ENCODE peak calls at places on chromosome 19, in four cellular contexts. H is fibroblast of mammary gland, N is WTC11, J is brain microvascular endothelial cell. M is an unnamed sample.

GRCh38 chr19:33524024-33524664 is 2.6 kb upstream of the PEPD start:
- DNase-seq in H (peak), N (no peak), J (no peak), M (no peak)

GRCh38 chr19:11378319-11379189 is 4.1 kb downstream of the SWSAP1 start:
- DNase-seq in H (peak), N (peak), J (peak), M (no peak)

GRCh38 chr19:1313695-1314613 is 28.3 kb downstream of the EFNA2 start:
- DNase-seq in H (no peak), N (no peak), J (no peak), M (no peak)

GRCh38 chr19:47411101-47411500 is 8.2 kb downstream of the MEIS3 start:
- DNase-seq in H (no peak), N (no peak), J (no peak), M (no peak)

GRCh38 chr19:49151339-49152217 is 3.6 kb downstream of the HRC start:
- DNase-seq in H (peak), N (peak), J (no peak), M (peak)

GRCh38 chr19:38319421-38320258 is at the start of gene KCNK6:
- DNase-seq in H (peak), N (peak), J (no peak), M (peak)

GRCh38 chr19:44700547-44700946 is 1.6 kb downstream of the CEACAM16 start:
- DNase-seq in H (no peak), N (no peak), J (no peak), M (no peak)

GRCh38 chr19:43713208-43713607 is 2.7 kb upstream of the IRGC start:
- DNase-seq in H (no peak), N (no peak), J (no peak), M (no peak)

GRCh38 chr19:8532170-8532569 is 18.2 kb upstream of the ZNF414 start:
- DNase-seq in H (no peak), N (no peak), J (no peak), M (no peak)

GRCh38 chr19:43656436-43656835 is 13.5 kb downstream of the PLAUR start:
- DNase-seq in H (no peak), N (no peak), J (no peak), M (no peak)

GRCh38 chr19:37770985-37771384 is 8.4 kb downstream of the ZNF573 start:
- DNase-seq in H (no peak), N (no peak), J (no peak), M (no peak)

GRCh38 chr19:32542477-32543106 is 38.4 kb upstream of the PDCD5 start:
- DNase-seq in H (no peak), N (no peak), J (no peak), M (no peak)

GRCh38 chr19:47243364-47243775 is 12.4 kb upstream of the BBC3 start:
- DNase-seq in H (no peak), N (no peak), J (no peak), M (no peak)

GRCh38 chr19:23287620-23288019 is 37.4 kb upstream of the ZNF724 start:
- DNase-seq in H (no peak), N (no peak), J (no peak), M (no peak)

GRCh38 chr19:23437901-23438300 is 42.6 kb upstream of the ZNF91 start:
- DNase-seq in H (no peak), N (no peak), J (no peak), M (no peak)

DNA sequence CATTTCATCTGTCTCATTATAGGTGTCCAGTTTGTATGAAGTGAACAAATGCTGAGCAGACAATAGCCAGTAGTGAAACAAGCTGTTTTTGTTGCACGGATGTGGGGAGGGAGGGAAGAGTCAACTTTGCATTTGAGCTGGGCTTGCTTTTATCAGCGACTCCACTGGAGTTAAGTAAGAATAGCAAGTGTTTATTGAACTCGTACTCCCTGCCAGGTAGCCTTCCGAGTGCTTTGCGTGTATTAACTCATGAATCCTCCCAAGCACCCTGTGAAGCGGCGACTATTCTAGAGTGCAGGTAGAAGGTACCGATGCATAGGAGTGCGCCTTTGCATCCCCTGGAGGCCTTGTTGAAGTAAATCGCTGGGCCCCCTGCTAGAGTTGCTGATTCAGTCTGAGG is 4.7 kb upstream of the ZNF444 start:
- DNase-seq in H (no peak), N (peak), J (no peak), M (no peak)
- TF ChIP-seq CTCF in H (no peak), N (no peak), J (no peak), M (no peak)

DNA sequence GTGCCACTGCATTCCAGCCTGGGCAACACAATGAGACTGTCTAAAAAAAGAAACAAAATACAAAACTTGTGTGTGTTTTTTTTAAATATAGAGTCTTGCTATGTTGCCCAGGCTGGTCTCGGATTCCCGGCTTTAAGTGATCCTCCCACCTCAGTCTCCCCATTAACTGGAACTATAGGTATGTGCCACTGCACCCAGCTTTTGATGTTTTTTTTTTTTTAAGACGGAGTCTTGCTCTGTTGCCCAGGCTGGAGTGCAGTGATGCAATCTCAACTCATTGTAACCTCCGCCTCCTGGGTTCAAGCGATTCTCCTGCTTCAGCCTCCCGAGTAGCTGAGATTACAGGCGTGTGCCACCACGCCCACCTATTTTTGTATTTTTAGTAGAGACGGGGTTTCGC is 37.0 kb downstream of the SUGP2 start:
- DNase-seq in H (no peak), N (no peak), J (no peak), M (no peak)
- TF ChIP-seq CTCF in H (no peak), N (no peak), J (no peak), M (no peak)

GRCh38 chr19:6057651-6058365 is 52.5 kb downstream of the RFX2 start:
- DNase-seq in H (no peak), N (no peak), J (no peak), M (no peak)
- TF ChIP-seq CTCF in H (no peak), N (no peak), J (no peak), M (no peak)

DNA sequence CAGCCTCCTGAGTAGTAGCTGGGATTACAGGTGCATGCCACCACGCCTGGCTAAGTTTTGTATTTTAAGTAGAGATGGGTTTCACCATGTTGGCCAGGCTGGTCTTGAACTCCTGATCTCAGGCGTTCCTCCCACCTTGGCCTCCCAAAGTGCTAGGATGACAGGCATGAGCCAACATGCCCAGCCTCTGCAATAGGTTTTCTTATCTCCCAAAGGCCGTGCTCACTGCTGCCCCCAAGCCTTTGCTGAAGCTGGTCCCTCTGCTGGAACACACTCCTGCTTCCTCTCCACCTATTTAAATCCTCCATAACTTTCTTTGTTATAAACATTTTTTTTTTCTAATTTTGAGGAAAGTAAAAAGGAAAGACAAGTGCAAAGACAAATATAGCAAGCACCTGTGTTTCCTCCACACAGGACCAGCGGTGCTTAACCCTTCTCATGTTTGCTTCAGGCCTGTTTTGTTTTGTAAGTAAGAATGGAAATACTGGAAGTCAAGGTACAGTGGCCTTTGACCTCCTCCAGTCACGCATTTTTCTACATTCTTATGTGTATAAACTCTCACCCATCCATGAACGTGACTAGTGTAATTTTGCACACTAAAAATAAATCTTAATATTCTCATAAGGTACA is 14.5 kb upstream of the TNFAIP8L1 start:
- DNase-seq in H (no peak), N (peak), J (no peak), M (no peak)
- TF ChIP-seq CTCF in H (peak), N (no peak), J (peak), M (no peak)

DNA sequence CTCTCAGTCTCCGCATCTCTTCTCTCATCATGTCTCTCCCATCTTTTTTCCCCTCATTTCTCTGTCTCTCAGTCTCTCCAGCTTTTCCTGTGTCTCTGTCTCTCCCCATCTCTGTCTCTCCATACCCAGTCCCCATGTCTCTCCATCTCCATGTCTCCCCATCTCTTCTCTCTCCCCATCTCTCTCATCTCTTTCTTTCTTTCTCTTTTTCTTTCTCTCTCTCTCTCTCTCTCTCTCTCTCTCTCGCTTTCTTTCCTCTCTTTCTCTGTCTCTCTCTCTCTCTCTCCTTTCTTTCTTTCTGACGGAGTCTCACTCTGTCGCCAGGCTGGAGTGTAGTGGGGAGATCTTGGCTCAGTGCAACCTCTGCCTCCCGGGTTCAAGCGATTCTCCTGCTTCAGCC is 12.6 kb upstream of the NFIX start:
- DNase-seq in H (no peak), N (no peak), J (no peak), M (no peak)
- TF ChIP-seq CTCF in H (no peak), N (no peak), J (no peak), M (no peak)

DNA sequence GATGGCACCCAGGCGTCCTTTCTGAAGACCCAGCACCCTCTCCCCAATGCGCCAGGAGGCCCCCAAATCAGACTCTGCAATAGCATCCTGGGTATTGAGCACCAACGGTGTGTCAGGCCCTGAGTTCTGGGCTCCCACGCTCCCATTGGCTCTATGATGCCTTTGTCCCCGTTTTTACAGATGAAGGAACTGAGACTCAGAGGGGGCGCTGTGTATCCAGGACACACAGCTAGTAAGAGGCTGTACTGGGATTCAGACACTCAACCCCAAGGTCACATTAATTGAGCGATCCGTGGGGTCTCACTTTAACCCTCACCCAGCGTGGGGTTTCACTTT is 42.5 kb downstream of the CYP4F22 start:
- DNase-seq in H (no peak), N (peak), J (no peak), M (no peak)
- TF ChIP-seq CTCF in H (no peak), N (no peak), J (no peak), M (no peak)

GRCh38 chr19:18060472-18060871 is 26.3 kb downstream of the IL12RB1 start:
- DNase-seq in H (no peak), N (no peak), J (no peak), M (no peak)

GRCh38 chr19:18062043-18062442 is 24.7 kb downstream of the IL12RB1 start:
- DNase-seq in H (no peak), N (no peak), J (no peak), M (no peak)

GRCh38 chr19:18065173-18065495 is 21.6 kb downstream of the IL12RB1 start:
- DNase-seq in H (no peak), N (no peak), J (no peak), M (no peak)

GRCh38 chr19:18059902-18060301 is 26.8 kb downstream of the IL12RB1 start:
- DNase-seq in H (no peak), N (no peak), J (no peak), M (no peak)

GRCh38 chr19:18063463-18063862 is 23.3 kb downstream of the IL12RB1 start:
- DNase-seq in H (no peak), N (no peak), J (no peak), M (no peak)
- TF ChIP-seq CTCF in H (no peak), N (no peak), J (peak), M (no peak)

DNA sequence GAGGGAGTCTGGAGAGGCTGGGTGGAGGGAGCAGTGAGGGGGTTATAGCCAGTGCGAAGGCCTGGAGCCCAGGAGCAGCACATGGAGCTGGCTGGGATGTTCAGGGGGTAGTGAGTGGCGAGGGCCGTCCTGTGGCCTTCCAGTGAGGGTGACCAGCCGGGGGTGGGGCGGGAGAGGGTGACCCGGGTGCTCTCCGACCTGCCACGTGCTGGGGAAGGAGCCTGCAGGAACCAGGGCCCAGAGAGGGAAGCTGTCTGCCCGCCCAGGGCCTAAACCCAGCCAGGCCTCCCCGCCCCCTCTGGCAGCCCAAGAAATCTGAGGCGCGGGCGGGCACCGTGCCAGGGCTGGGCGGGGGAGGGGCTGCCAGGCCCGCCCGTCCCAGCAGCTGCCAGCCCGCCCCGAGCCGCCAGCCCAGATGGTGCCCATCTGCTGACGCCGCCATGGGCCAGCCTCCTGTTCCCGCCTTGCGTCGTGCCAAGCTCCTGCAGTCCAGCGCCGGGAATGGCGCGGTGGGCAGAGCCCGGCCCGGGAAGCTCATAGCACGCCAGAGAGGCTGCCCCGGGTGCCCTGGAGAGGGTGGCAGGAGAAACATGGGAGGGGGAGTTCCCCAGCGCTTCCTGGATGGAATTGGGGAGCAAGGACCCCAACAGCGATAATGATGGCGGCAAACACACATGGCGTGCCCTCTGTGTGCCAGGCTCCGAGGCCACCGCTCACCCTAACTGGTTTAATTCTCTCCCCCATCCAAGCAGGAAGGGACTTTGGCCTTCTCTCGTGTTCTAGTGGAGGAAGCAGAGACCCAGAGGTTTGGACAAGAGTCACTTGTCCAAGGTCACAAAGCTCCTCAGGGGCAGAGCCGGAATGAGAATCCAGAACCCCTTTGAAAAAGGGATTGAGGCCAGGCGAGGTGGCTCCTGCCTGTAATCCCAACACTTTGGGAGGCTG is 21.5 kb downstream of the NFIC start:
- DNase-seq in H (peak), N (no peak), J (no peak), M (no peak)
- TF ChIP-seq CTCF in H (no peak), N (no peak), J (no peak), M (no peak)

GRCh38 chr19:13764101-13764807 is at the start of gene MRI1:
- DNase-seq in H (peak), N (peak), J (no peak), M (peak)

GRCh38 chr19:13762635-13763235 is 1.6 kb upstream of the MRI1 start:
- DNase-seq in H (no peak), N (no peak), J (no peak), M (no peak)

GRCh38 chr19:13758795-13759194 is 5.5 kb upstream of the MRI1 start:
- DNase-seq in H (no peak), N (no peak), J (no peak), M (no peak)

GRCh38 chr19:13763300-13763699 is 1.0 kb upstream of the MRI1 start:
- DNase-seq in H (no peak), N (no peak), J (no peak), M (no peak)

DNA sequence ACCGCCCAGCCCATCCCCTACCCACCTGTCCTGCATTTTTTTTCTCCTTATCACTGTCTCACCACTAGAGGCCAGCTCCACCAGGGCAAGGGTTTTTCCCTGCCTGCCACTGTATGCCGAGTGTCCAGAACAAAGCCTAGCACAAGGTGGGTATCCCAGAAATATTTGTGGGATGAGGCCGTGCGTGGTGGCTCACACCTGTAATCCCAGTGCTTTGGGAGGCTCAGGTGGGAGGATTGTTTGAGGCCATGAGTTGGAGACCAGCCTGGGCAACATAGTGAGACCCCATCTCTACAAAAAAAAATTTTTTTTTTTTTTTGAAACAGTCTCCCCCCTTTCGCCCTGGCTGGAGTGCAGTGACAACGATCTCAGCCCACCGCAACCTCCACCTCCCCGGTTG is 2.9 kb upstream of the MRI1 start:
- DNase-seq in H (no peak), N (no peak), J (no peak), M (no peak)
- TF ChIP-seq CTCF in H (no peak), N (no peak), J (peak), M (no peak)